ENCODE peak calls at places on chromosomes 12 and 14, in ten cellular contexts. B is activated T-helper 9 cell treated with anti-CD3 and anti-CD28 coated beads, Interleukin-2, amount 50 U/mL, for 16 hours; Z is immature natural killer cell; O is activated T-cell treated with anti-CD3 and anti-CD28 coated beads, Interleukin-2, amount 50 U/mL, for 4 hours; U is T follicular helper cell; F is T-cell; I is left cardiac atrium; S is cardiac fibroblast; G is iris pigment epithelial cell; R is GM04504. C is an unnamed sample.

GRCh38 chr12:42332301-42332894 is 6.4 kb downstream of the PPHLN1 start:
- DNase-seq in Z (peak; percentile 41), F (no peak), B (no peak), S (peak; percentile 67), R (peak; percentile 14), I (no peak), G (peak; percentile 46), U (no peak), O (peak; percentile 12), C (peak; percentile 3)

GRCh38 chr12:22285871-22286270 is 48.6 kb downstream of the ST8SIA1 start:
- DNase-seq in S (no peak), B (no peak), G (no peak), O (no peak), F (no peak), R (peak; percentile 43), I (no peak), Z (no peak), U (no peak), C (no peak)

GRCh38 chr12:115840159-115840558 is 437.3 kb downstream of the MED13L start:
- DNase-seq in I (no peak), Z (no peak), F (no peak), B (no peak), U (no peak), S (no peak), R (no peak), O (no peak), G (no peak), C (no peak)

GRCh38 chr14:77409131-77409533 is 14.2 kb downstream of the NOXRED1 start:
- DNase-seq in R (no peak), G (peak; percentile 29), F (no peak), I (no peak), O (no peak), U (no peak), S (peak; percentile 43), Z (no peak), B (no peak), C (no peak)

GRCh38 chr14:62071029-62071428 is 308.8 kb downstream of the SNAPC1 start:
- DNase-seq in S (no peak), B (no peak), Z (no peak), R (no peak), O (no peak), I (no peak), F (no peak), U (no peak), G (no peak), C (no peak)

GRCh38 chr12:125455556-125455955 is 390.3 kb downstream of the AACS start:
- DNase-seq in U (no peak), S (no peak), F (no peak), G (no peak), Z (no peak), O (no peak), R (no peak), B (no peak), I (no peak), C (no peak)

GRCh38 chr14:81727243-81727642 is 193.6 kb upstream of the SEL1L start:
- DNase-seq in G (peak; percentile 2), R (no peak), U (no peak), O (no peak), F (no peak), Z (no peak), B (no peak), I (peak; percentile 22), S (no peak), C (no peak)

GRCh38 chr14:102798926-102799325 is 21.7 kb downstream of the TRAF3 start:
- DNase-seq in B (no peak), I (no peak), F (no peak), R (no peak), O (no peak), U (no peak), S (no peak), G (no peak), Z (no peak), C (no peak)

GRCh38 chr12:109461049-109461845 is 15.9 kb downstream of the KCTD10 start:
- DNase-seq in B (no peak), F (no peak), O (no peak), Z (peak; percentile 45), I (peak; percentile 43), U (no peak), R (no peak), G (peak; percentile 72), S (peak; percentile 60), C (no peak)

GRCh38 chr12:65442418-65442817 is 163.9 kb downstream of the MSRB3 start:
- DNase-seq in R (no peak), G (no peak), F (no peak), U (no peak), Z (no peak), I (no peak), S (no peak), O (no peak), B (no peak), C (no peak)

GRCh38 chr14:68474741-68475140 is 318.1 kb downstream of the ZFP36L1 start:
- DNase-seq in G (no peak), B (no peak), F (no peak), R (no peak), S (no peak), I (no peak), Z (no peak), O (no peak), U (no peak), C (no peak)

GRCh38 chr14:46490150-46490769 is 161.3 kb downstream of the RPL10L start:
- DNase-seq in B (no peak), F (no peak), R (no peak), S (no peak), O (no peak), U (no peak), G (no peak), Z (no peak), I (no peak), C (no peak)

GRCh38 chr12:49428652-49429549 is 61.6 kb downstream of the SPATS2 start:
- DNase-seq in O (no peak), G (peak; percentile 79), R (no peak), F (no peak), B (no peak), U (no peak), Z (no peak), I (no peak), S (peak; percentile 71), C (no peak)

GRCh38 chr14:61281186-61281676 is at the start of gene TMEM30B:
- DNase-seq in B (no peak), O (peak; percentile 40), R (no peak), G (no peak), Z (no peak), I (peak; percentile 23), F (peak; percentile 35), U (peak; percentile 17), S (no peak), C (peak; percentile 35)

GRCh38 chr12:32107376-32108267 is 975 bp downstream of the BICD1 start:
- DNase-seq in O (peak; percentile 21), R (no peak), S (peak; percentile 57), G (peak; percentile 83), U (no peak), F (peak; percentile 12), I (no peak), B (peak; percentile 14), Z (no peak), C (peak; percentile 29)

GRCh38 chr14:32250681-32251080 is 47.6 kb upstream of the RNU6-8 start:
- DNase-seq in U (no peak), S (no peak), F (no peak), Z (no peak), I (no peak), B (no peak), R (no peak), O (no peak), G (no peak), C (no peak)

GRCh38 chr12:120077260-120077659 is 39.3 kb downstream of the RAB35 start:
- DNase-seq in S (no peak), R (no peak), F (no peak), O (no peak), B (no peak), I (no peak), Z (no peak), G (no peak), U (no peak), C (no peak)